ENCODE peak calls at places on chromosomes 7 and 10, in five cellular contexts. M, S, Y, Q and H are unnamed samples.

GRCh38 chr7:7177044-7177517 is 5.3 kb upstream of the C1GALT1 start:
- DNase-seq in M (peak; percentile 95), S (no peak), Y (no peak), Q (no peak), H (no peak)

GRCh38 chr10:94217431-94217830 is 145.3 kb downstream of the NOC3L start:
- DNase-seq in M (no peak), Y (no peak), S (no peak), Q (no peak), H (no peak)

GRCh38 chr7:130899071-130899451 is 165.1 kb upstream of the KLF14 start:
- DNase-seq in Q (no peak), M (no peak), S (no peak), Y (no peak), H (no peak)

GRCh38 chr7:23235688-23236280 is 10.8 kb upstream of the GPNMB start:
- DNase-seq in Q (peak; percentile 94), M (peak; percentile 98), Y (peak; percentile 69), S (no peak), H (peak; percentile 71)

GRCh38 chr7:27175626-27176342 is 1.7 kb upstream of the HOXA10 start:
- DNase-seq in M (no peak), Y (peak; percentile 22), Q (no peak), S (no peak), H (peak; percentile 54)

GRCh38 chr10:132836832-132837540 is 51.0 kb upstream of the NKX6-2 start:
- DNase-seq in M (peak; percentile 10), S (peak; percentile 40), Q (no peak), Y (no peak), H (peak; percentile 75)

GRCh38 chr7:44122529-44122928 is 819 bp downstream of the POLD2 start:
- DNase-seq in Q (no peak), M (no peak), S (no peak), Y (no peak), H (peak; percentile 17)

GRCh38 chr7:136114966-136115762 is 138.0 kb upstream of the MTPN start:
- DNase-seq in M (peak; percentile 51), Q (no peak), Y (no peak), S (peak; percentile 11), H (no peak)

GRCh38 chr10:27100800-27101347 is 580 bp upstream of the ANKRD26 start:
- DNase-seq in M (no peak), Q (no peak), S (peak; percentile 20), Y (no peak), H (no peak)

GRCh38 chr10:12466701-12467100 is 117.4 kb downstream of the CAMK1D start:
- DNase-seq in Q (no peak), Y (no peak), M (peak; percentile 12), S (no peak), H (no peak)

GRCh38 chr10:102549549-102549948 is 45.8 kb downstream of the SUFU start:
- DNase-seq in Q (no peak), M (no peak), S (no peak), Y (no peak), H (no peak)

GRCh38 chr7:50309130-50309478 is 4.6 kb downstream of the IKZF1 start:
- DNase-seq in S (no peak), M (no peak), Q (no peak), Y (no peak), H (no peak)